ENCODE peak calls at places on chromosomes 7 and 10, in ten cellular contexts. C, V, A, E, N, I, H, G, W and X are unnamed samples.

GRCh38 chr10:86289577-86289868 is 77.1 kb downstream of the GRID1 start:
- DNase-seq in E (no peak), W (no peak), V (no peak), N (no peak), I (no peak), H (no peak), A (no peak), G (no peak), C (no peak), X (peak)

GRCh38 chr10:126592901-126593300 is 77.6 kb downstream of the C10orf90 start:
- DNase-seq in H (no peak), I (no peak), W (no peak), N (no peak), V (no peak), G (no peak), C (no peak), E (no peak), A (no peak), X (no peak)

GRCh38 chr10:125062244-125063208 is 97.8 kb downstream of the CTBP2 start:
- DNase-seq in N (no peak), A (no peak), W (no peak), V (no peak), G (no peak), C (no peak), I (peak), H (no peak), E (no peak), X (no peak)

GRCh38 chr10:30182191-30183075 is 123.0 kb upstream of the JCAD start:
- DNase-seq in N (peak), H (no peak), C (no peak), A (no peak), V (peak), G (no peak), I (peak), W (peak), E (peak), X (no peak)

GRCh38 chr10:36531621-36532020 is 593.8 kb upstream of the ANKRD30A start:
- DNase-seq in C (no peak), A (no peak), W (peak), G (no peak), N (no peak), V (no peak), I (no peak), E (no peak), H (no peak), X (no peak)

GRCh38 chr7:1550846-1551155 is 5.2 kb downstream of the TMEM184A start:
- DNase-seq in G (no peak), C (no peak), I (no peak), N (no peak), A (no peak), H (no peak), V (no peak), W (no peak), E (no peak), X (no peak)

GRCh38 chr7:45662540-45663166 is 88.5 kb downstream of the ADCY1 start:
- DNase-seq in V (no peak), C (no peak), W (no peak), E (no peak), G (no peak), I (no peak), N (no peak), H (peak), A (no peak), X (no peak)

GRCh38 chr10:67790534-67791408 is 47.2 kb downstream of the DNAJC12 start:
- DNase-seq in W (peak), I (peak), C (no peak), V (no peak), N (peak), G (no peak), E (peak), A (peak), H (no peak), X (no peak)

GRCh38 chr10:28082885-28083284 is 84.0 kb upstream of the ODAD2 start:
- DNase-seq in E (no peak), G (no peak), H (no peak), W (no peak), N (no peak), I (no peak), A (no peak), C (no peak), V (no peak), X (no peak)

GRCh38 chr7:132009778-132010177 is 453.4 kb upstream of the PODXL start:
- DNase-seq in A (no peak), H (no peak), N (no peak), I (peak), E (peak), G (no peak), W (no peak), C (no peak), V (no peak), X (no peak)

GRCh38 chr7:95642173-95642572 is 45.9 kb upstream of the PDK4 start:
- DNase-seq in G (no peak), E (no peak), W (peak), H (no peak), A (no peak), I (no peak), C (no peak), V (no peak), N (no peak), X (no peak)

GRCh38 chr7:26073041-26073440 is 79.0 kb upstream of the NFE2L3 start:
- DNase-seq in I (no peak), W (no peak), C (no peak), N (no peak), A (no peak), H (no peak), G (peak), E (no peak), V (no peak), X (no peak)

GRCh38 chr7:40918701-40919271 is 784.0 kb downstream of the SUGCT start:
- DNase-seq in I (peak), G (no peak), A (no peak), W (peak), V (peak), C (no peak), N (no peak), E (peak), H (no peak), X (no peak)

GRCh38 chr10:3666525-3667302 is 118.3 kb downstream of the KLF6 start:
- DNase-seq in H (no peak), C (no peak), A (peak), W (no peak), V (no peak), G (no peak), I (no peak), E (no peak), N (no peak), X (no peak)

GRCh38 chr7:128022631-128023532 is 8.4 kb downstream of the LRRC4 start:
- DNase-seq in H (no peak), W (peak), E (peak), C (no peak), N (peak), V (no peak), G (no peak), A (peak), I (peak), X (no peak)

GRCh38 chr7:147775564-147775963 is 815.0 kb upstream of the C7orf33 start:
- DNase-seq in E (no peak), C (no peak), W (no peak), H (no peak), G (no peak), A (no peak), V (no peak), I (no peak), N (no peak), X (no peak)

GRCh38 chr7:118861581-118861980 is 637.1 kb downstream of the ANKRD7 start:
- DNase-seq in G (no peak), I (no peak), H (no peak), W (no peak), A (no peak), C (no peak), N (no peak), E (no peak), V (no peak), X (no peak)

GRCh38 chr10:11697718-11698527 is 44.3 kb upstream of the ECHDC3 start:
- DNase-seq in G (no peak), A (no peak), N (no peak), W (no peak), C (no peak), H (no peak), V (no peak), E (no peak), I (no peak), X (no peak)

GRCh38 chr10:132912685-132913558 is 29.4 kb downstream of the CFAP46 start:
- DNase-seq in W (no peak), G (peak), I (no peak), H (peak), E (no peak), V (no peak), C (no peak), N (no peak), A (no peak), X (no peak)

GRCh38 chr7:150941983-150942590 is 36.0 kb downstream of the KCNH2 start:
- DNase-seq in E (no peak), G (no peak), H (peak), C (peak), W (peak), V (peak), A (peak), I (peak), N (peak), X (no peak)

GRCh38 chr10:45152726-45153125 is 152.0 kb downstream of the ZNF22 start:
- DNase-seq in N (no peak), H (no peak), A (no peak), C (no peak), E (no peak), V (no peak), G (no peak), I (no peak), W (peak), X (no peak)

GRCh38 chr7:98556288-98556687 is 60.8 kb upstream of the NPTX2 start:
- DNase-seq in E (no peak), C (no peak), W (no peak), H (no peak), G (no peak), V (no peak), I (no peak), A (no peak), N (no peak), X (no peak)

GRCh38 chr10:86545097-86545496 is 23.5 kb upstream of the WAPL start:
- DNase-seq in H (no peak), I (no peak), E (no peak), G (no peak), N (no peak), W (no peak), A (no peak), V (no peak), C (no peak), X (no peak)

GRCh38 chr7:37371755-37372154 is 76.9 kb downstream of the ELMO1 start:
- DNase-seq in N (no peak), H (no peak), E (no peak), C (no peak), A (no peak), G (no peak), I (no peak), W (no peak), V (no peak), X (no peak)

GRCh38 chr10:25174461-25175230 is at the start of gene GPR158:
- DNase-seq in W (peak), E (peak), H (peak), G (peak), N (peak), V (peak), I (peak), C (peak), A (peak), X (peak)

GRCh38 chr10:120744040-120744439 is 107.1 kb upstream of the WDR11 start:
- DNase-seq in G (no peak), N (no peak), V (no peak), E (no peak), W (no peak), C (no peak), H (no peak), A (no peak), I (no peak), X (no peak)

GRCh38 chr7:18978108-18978495 is 139.3 kb downstream of the TWIST1 start:
- DNase-seq in H (no peak), G (no peak), W (peak), E (peak), C (no peak), I (peak), A (no peak), N (no peak), V (no peak), X (no peak)

GRCh38 chr10:58734116-58734515 is 221.4 kb downstream of the BICC1 start:
- DNase-seq in H (no peak), E (no peak), W (no peak), G (peak), N (no peak), I (no peak), A (no peak), C (no peak), V (no peak), X (no peak)

GRCh38 chr10:122551450-122551849 is 9.1 kb upstream of the DMBT1 start:
- DNase-seq in I (no peak), A (no peak), C (peak), E (no peak), W (no peak), V (no peak), H (no peak), G (peak), N (no peak), X (no peak)

GRCh38 chr7:22601028-22601795 is 101.2 kb upstream of the STEAP1B start:
- DNase-seq in I (peak), E (no peak), G (no peak), A (no peak), V (no peak), H (no peak), W (no peak), C (no peak), N (no peak), X (no peak)

GRCh38 chr7:47954231-47954911 is 6.1 kb upstream of the PKD1L1 start:
- DNase-seq in C (no peak), A (no peak), H (peak), V (no peak), N (no peak), G (no peak), I (no peak), W (no peak), E (no peak), X (no peak)

GRCh38 chr10:31133628-31134302 is 102.1 kb upstream of the ZNF438 start:
- DNase-seq in V (peak), H (peak), C (peak), N (peak), A (peak), W (peak), E (no peak), G (peak), I (peak), X (peak)

GRCh38 chr10:126160971-126161630 is 227.2 kb downstream of the ADAM12 start:
- DNase-seq in C (no peak), I (peak), H (no peak), E (peak), V (peak), N (no peak), G (peak), A (peak), W (no peak), X (no peak)

GRCh38 chr10:60955957-60956425 is 12.0 kb upstream of the RHOBTB1 start:
- DNase-seq in I (peak), G (no peak), N (peak), H (no peak), A (no peak), W (peak), V (peak), E (peak), C (no peak), X (no peak)

GRCh38 chr7:33744293-33744692 is 161.0 kb upstream of the BMPER start:
- DNase-seq in V (peak), H (no peak), C (no peak), N (no peak), A (peak), I (peak), E (peak), W (peak), G (peak), X (no peak)

GRCh38 chr7:15143121-15143520 is 240.6 kb upstream of the DGKB start:
- DNase-seq in C (no peak), W (no peak), N (no peak), G (no peak), V (no peak), I (no peak), H (no peak), E (no peak), A (no peak), X (no peak)

GRCh38 chr10:121096617-121097431 is 245.7 kb downstream of the WDR11 start:
- DNase-seq in W (no peak), N (no peak), C (no peak), G (no peak), I (peak), H (no peak), E (no peak), A (peak), V (peak), X (no peak)

DNA sequence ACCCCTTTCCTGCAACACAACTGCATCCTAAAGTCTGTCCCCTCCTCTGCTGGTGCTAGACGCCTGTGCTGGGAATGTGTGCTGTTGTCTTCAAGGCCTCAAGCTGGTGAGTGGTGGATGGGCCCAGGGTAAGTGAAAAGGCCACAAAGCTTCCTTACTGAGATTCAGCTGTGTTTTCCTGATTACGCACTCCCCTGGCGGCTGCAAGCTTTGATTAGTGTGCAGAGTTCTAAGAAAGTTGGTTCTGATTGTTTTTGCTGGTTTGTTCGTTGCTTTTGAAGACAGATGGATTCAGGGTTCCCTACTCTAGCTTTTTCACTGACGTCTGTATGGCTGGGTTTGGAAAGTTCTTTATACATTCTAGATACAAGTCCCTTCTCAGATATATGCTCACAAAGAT is 11.9 kb upstream of the FOXL3 start:
- DNase-seq in C (no peak), E (no peak), A (no peak), I (no peak), W (no peak), G (no peak), H (no peak), V (no peak), N (no peak), X (no peak)
- TF ChIP-seq CTCF in C (no peak), E (no peak), A (no peak), I (no peak), W (no peak), G (no peak), H (no peak), V (no peak), N (no peak), X (no peak)

DNA sequence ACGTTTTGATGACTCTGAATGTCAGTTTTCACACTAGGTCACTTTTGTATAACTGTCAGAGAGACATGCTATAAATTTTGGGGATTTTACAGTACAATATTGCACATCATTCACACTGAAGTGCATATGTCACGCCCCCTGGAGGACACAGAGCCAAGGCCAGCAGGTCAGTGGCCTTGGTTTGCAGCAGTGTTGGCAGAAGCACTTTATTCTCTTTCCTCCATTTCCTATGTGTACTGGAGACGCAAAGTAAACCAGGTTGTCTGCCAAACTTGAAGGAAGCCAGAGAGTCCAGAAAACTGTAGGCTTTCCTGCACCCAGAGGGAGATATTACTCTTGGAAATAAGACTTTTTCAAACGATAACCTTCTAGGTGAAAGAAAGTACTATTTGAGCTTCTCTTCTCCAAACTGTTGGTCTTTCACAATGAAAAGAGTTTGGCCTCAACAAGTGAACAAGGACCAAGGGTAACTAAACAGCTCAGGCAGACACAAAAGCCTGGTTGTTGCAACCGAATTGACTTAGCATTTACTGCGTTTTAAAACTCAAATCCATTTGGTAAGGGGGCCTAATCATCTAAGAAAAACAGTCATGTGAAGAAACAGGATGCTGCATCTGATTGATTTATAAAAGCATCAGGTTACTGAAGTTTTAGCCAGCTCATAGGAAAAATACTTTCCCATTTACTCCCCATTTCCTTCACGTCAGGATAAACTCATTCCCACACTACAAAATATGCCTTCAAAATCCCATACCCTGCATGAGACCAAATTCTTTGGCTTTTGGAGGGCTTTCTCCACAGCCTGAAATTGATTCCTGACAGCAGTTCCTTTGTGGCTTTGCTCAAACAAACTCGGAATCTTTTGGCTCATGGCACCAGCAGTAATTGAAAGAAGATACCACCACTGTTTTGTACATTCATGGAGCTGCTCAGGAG is 83.0 kb upstream of the SEC61G start:
- DNase-seq in C (no peak), G (peak), A (peak), W (peak), V (no peak), I (peak), H (no peak), N (peak), E (peak), X (peak)
- TF ChIP-seq CTCF in C (no peak), G (peak), A (peak), W (peak), V (peak), I (peak), H (no peak), N (peak), E (peak), X (peak)

GRCh38 chr7:138982204-138982623 is 1.0 kb upstream of the KIAA1549 start:
- DNase-seq in C (no peak), N (no peak), H (no peak), W (no peak), E (peak), A (no peak), G (no peak), I (peak), V (peak), X (no peak)

GRCh38 chr7:138979226-138979979 is 1.8 kb downstream of the KIAA1549 start:
- DNase-seq in V (no peak), C (no peak), A (peak), H (no peak), I (peak), W (no peak), E (peak), G (no peak), N (no peak), X (no peak)

GRCh38 chr7:138980575-138981285 is 459 bp downstream of the KIAA1549 start:
- DNase-seq in W (peak), E (no peak), A (no peak), N (no peak), H (no peak), V (peak), C (no peak), G (peak), I (no peak), X (peak)

GRCh38 chr7:138979988-138980574 is 1.1 kb downstream of the KIAA1549 start:
- DNase-seq in V (no peak), I (peak), C (no peak), H (no peak), W (peak), N (no peak), G (no peak), A (no peak), E (no peak), X (no peak)

GRCh38 chr7:138981332-138982203 is at the start of gene KIAA1549:
- DNase-seq in G (peak), W (peak), N (peak), H (peak), V (peak), E (peak), A (peak), C (peak), I (peak), X (peak)
- TF ChIP-seq CTCF in G (peak), W (peak), N (peak), H (peak), V (peak), E (peak), A (no peak), C (no peak), I (no peak), X (no peak)

DNA sequence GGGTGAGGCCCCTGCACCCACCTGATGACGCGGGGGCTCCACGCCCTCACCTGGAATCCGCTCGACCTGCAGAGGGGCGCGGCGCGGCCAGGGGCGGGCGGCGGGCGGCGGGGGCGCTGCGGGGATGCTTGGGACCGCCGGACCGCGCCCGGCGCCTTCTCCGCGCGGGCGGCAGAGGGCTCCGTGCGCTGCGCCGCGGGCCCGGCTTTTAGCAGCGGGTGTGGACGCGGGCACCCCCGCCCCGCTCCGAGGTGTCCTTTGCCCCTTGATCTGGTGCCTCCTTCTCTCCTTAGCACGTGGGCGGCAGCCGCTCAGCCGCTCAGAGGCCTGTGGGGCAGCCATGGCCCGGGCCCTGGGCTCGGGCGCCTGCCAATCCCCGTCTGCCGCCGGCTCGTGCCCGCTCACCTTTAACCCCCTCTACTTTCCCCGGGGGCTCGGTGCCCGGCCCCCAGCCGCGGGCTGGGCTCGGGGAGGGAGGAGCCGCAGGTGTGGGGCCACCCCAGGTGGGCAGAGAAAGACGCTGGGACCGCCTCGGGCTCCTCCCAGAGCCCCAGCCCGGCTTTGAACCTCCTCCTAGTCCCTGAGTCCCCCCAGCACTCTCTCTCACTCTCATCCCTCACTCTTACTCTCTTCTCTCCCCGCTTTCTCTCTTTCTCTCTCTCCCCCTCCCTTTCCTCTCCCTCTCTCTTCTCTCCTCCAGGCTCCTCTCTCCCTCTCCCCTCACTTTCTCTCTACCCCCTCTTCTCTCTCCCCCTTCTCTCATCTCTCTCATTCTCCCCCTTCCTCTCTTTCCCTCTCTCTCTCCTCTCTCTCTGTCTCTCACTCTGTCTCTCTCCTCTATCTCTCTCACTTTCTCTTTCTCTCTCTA is 19.7 kb upstream of the VPS37D start:
- DNase-seq in A (peak), E (no peak), H (no peak), N (no peak), C (no peak), G (peak), I (no peak), V (peak), W (no peak), X (peak)
- TF ChIP-seq CTCF in A (no peak), E (peak), H (no peak), N (no peak), C (no peak), G (no peak), I (no peak), V (peak), W (peak), X (no peak)